ENCODE peak calls at places on chromosomes 7 and 10, in eight cellular contexts. O is GM04504, I is uterus, H is thoracic aorta, J is breast epithelium, P is RWPE1, T is pulmonary artery endothelial cell, F is hepatocyte. U is an unnamed sample.

GRCh38 chr7:26500749-26501352 is 209.2 kb downstream of the SNX10 start:
- DNase-seq in P (peak), T (peak), H (no peak), F (peak), O (peak), I (no peak), J (no peak), U (peak)

GRCh38 chr7:23287612-23288011 is 11.5 kb upstream of the MALSU1 start:
- DNase-seq in I (no peak), J (no peak), O (no peak), T (no peak), F (no peak), H (no peak), P (no peak), U (peak)

GRCh38 chr7:34160261-34160752 is 255.0 kb downstream of the BMPER start:
- DNase-seq in F (no peak), H (no peak), P (no peak), I (no peak), O (peak), T (no peak), J (no peak), U (no peak)

GRCh38 chr7:149284343-149284742 is 22.3 kb downstream of the ZNF783 start:
- DNase-seq in O (no peak), I (no peak), T (no peak), P (no peak), F (no peak), J (no peak), H (no peak), U (no peak)

GRCh38 chr7:71835056-71835455 is 577.1 kb downstream of the CALN1 start:
- DNase-seq in I (no peak), O (no peak), H (no peak), P (no peak), F (no peak), J (no peak), T (no peak), U (no peak)

GRCh38 chr10:48684463-48684791 is 246 bp upstream of the WDFY4 start:
- DNase-seq in P (no peak), T (no peak), H (no peak), F (no peak), I (no peak), J (no peak), O (no peak), U (no peak)

GRCh38 chr7:45642044-45642443 is 67.9 kb downstream of the ADCY1 start:
- DNase-seq in F (no peak), I (no peak), H (no peak), J (no peak), P (no peak), T (no peak), O (no peak), U (no peak)

GRCh38 chr7:155380221-155380861 is 77.6 kb upstream of the EN2 start:
- DNase-seq in O (peak), I (peak), T (peak), J (peak), F (peak), P (peak), H (no peak), U (peak)

GRCh38 chr10:66714741-66715140 is 211.1 kb upstream of the LRRTM3 start:
- DNase-seq in P (no peak), T (no peak), H (no peak), I (no peak), F (no peak), J (no peak), O (peak), U (peak)

GRCh38 chr7:129951076-129952011 is 1.4 kb downstream of the UBE2H start:
- DNase-seq in F (peak), P (no peak), H (no peak), O (no peak), T (no peak), J (no peak), I (peak), U (no peak)

GRCh38 chr7:100819586-100819985 is 7.7 kb downstream of the EPHB4 start:
- DNase-seq in T (no peak), J (no peak), F (no peak), I (no peak), H (no peak), P (no peak), O (no peak), U (no peak)

GRCh38 chr7:2803755-2804154 is 40.4 kb downstream of the GNA12 start:
- DNase-seq in T (no peak), P (no peak), O (no peak), H (no peak), J (no peak), F (no peak), I (no peak), U (no peak)

GRCh38 chr10:4780097-4780496 is 45.9 kb upstream of the AKR1E2 start:
- DNase-seq in J (no peak), P (no peak), O (no peak), H (no peak), I (no peak), T (no peak), F (no peak), U (no peak)

U was measured in MV-4-11.